ENCODE peak calls at places on chromosomes 4 and X, in six cellular contexts. One of them, this sample, is unnamed. For H3K9me3, the result is how much of the 10 kb centered on the place peaks cover.

GRCh38 chrX:14697453-14697852 is 168.1 kb downstream of the GLRA2 start:
- DNase-seq in PC-9: peak
- DNase-seq in aorta: no peak
- DNase-seq in right atrium auricular region: no peak
- DNase-seq in tibial nerve: no peak
- DNase-seq in GM23248: peak
- DNase-seq in this sample: peak

GRCh38 chrX:3603026-3603661 is 110.3 kb downstream of the PRKX start:
- DNase-seq in PC-9: no peak
- DNase-seq in aorta: no peak
- DNase-seq in right atrium auricular region: no peak
- DNase-seq in tibial nerve: no peak
- DNase-seq in GM23248: no peak
- DNase-seq in this sample: no peak

GRCh38 chr4:13980317-13980716 is 352.8 kb upstream of the BOD1L1 start:
- DNase-seq in PC-9: no peak
- DNase-seq in aorta: no peak
- DNase-seq in right atrium auricular region: no peak
- DNase-seq in tibial nerve: no peak
- DNase-seq in GM23248: peak
- DNase-seq in this sample: no peak

GRCh38 chr4:142727152-142727551 is 118.9 kb downstream of the INPP4B start:
- DNase-seq in PC-9: no peak
- DNase-seq in aorta: no peak
- DNase-seq in right atrium auricular region: no peak
- DNase-seq in tibial nerve: no peak
- DNase-seq in GM23248: no peak
- DNase-seq in this sample: no peak

GRCh38 chr4:151166662-151167061 is 67.2 kb downstream of the RPS3A start:
- DNase-seq in PC-9: no peak
- DNase-seq in aorta: no peak
- DNase-seq in right atrium auricular region: no peak
- DNase-seq in tibial nerve: no peak
- DNase-seq in GM23248: no peak
- DNase-seq in this sample: no peak

GRCh38 chr4:31097999-31098398 is 377.8 kb downstream of the PCDH7 start:
- DNase-seq in PC-9: no peak
- DNase-seq in aorta: no peak
- DNase-seq in right atrium auricular region: no peak
- DNase-seq in tibial nerve: no peak
- DNase-seq in GM23248: no peak
- DNase-seq in this sample: no peak

GRCh38 chr4:123364906-123365305 is 31.7 kb upstream of the SPRY1 start:
- DNase-seq in PC-9: no peak
- DNase-seq in aorta: no peak
- DNase-seq in right atrium auricular region: no peak
- DNase-seq in tibial nerve: no peak
- DNase-seq in GM23248: no peak
- DNase-seq in this sample: no peak

GRCh38 chrX:105375816-105376215 is 155.3 kb upstream of the TEX13A start:
- DNase-seq in PC-9: no peak
- DNase-seq in aorta: no peak
- DNase-seq in right atrium auricular region: no peak
- DNase-seq in tibial nerve: no peak
- DNase-seq in GM23248: no peak
- DNase-seq in this sample: peak

GRCh38 chr4:118099106-118099505 is 64.8 kb downstream of the NDST3 start:
- DNase-seq in PC-9: no peak
- DNase-seq in aorta: no peak
- DNase-seq in right atrium auricular region: no peak
- DNase-seq in tibial nerve: no peak
- DNase-seq in GM23248: no peak
- DNase-seq in this sample: no peak

GRCh38 chr4:22238742-22239141 is 277.1 kb downstream of the ADGRA3 start:
- DNase-seq in PC-9: no peak
- DNase-seq in aorta: no peak
- DNase-seq in right atrium auricular region: no peak
- DNase-seq in tibial nerve: no peak
- DNase-seq in GM23248: peak
- DNase-seq in this sample: no peak

GRCh38 chr4:1720163-1720983 is 750 bp downstream of the TMEM129 start:
- DNase-seq in PC-9: no peak
- DNase-seq in aorta: peak
- DNase-seq in right atrium auricular region: no peak
- DNase-seq in tibial nerve: no peak
- DNase-seq in GM23248: peak
- DNase-seq in this sample: peak

GRCh38 chr4:13092702-13093101 is 391.4 kb downstream of the RAB28 start:
- DNase-seq in PC-9: no peak
- DNase-seq in aorta: no peak
- DNase-seq in right atrium auricular region: peak
- DNase-seq in tibial nerve: no peak
- DNase-seq in GM23248: peak
- DNase-seq in this sample: peak

GRCh38 chrX:16023790-16024734 is 99.3 kb upstream of the GRPR start:
- DNase-seq in PC-9: peak
- DNase-seq in aorta: no peak
- DNase-seq in right atrium auricular region: no peak
- DNase-seq in tibial nerve: no peak
- DNase-seq in GM23248: peak
- DNase-seq in this sample: no peak

GRCh38 chr4:110540606-110541440 is 64.9 kb downstream of the ENPEP start:
- DNase-seq in PC-9: no peak
- DNase-seq in aorta: no peak
- DNase-seq in right atrium auricular region: no peak
- DNase-seq in tibial nerve: no peak
- DNase-seq in GM23248: peak
- DNase-seq in this sample: peak

GRCh38 chrX:154372612-154373022 is 1.8 kb downstream of the FLNA start:
- DNase-seq in PC-9: no peak
- DNase-seq in aorta: no peak
- DNase-seq in right atrium auricular region: no peak
- DNase-seq in tibial nerve: no peak
- DNase-seq in GM23248: peak
- DNase-seq in this sample: no peak

GRCh38 chr4:187178084-187178483 is 454.4 kb upstream of the FAT1 start:
- DNase-seq in PC-9: no peak
- DNase-seq in aorta: no peak
- DNase-seq in right atrium auricular region: no peak
- DNase-seq in tibial nerve: no peak
- DNase-seq in GM23248: no peak
- DNase-seq in this sample: no peak

GRCh38 chrX:46547857-46548256 is 2.6 kb upstream of the ZNF674 start:
- DNase-seq in PC-9: peak
- DNase-seq in aorta: no peak
- DNase-seq in right atrium auricular region: no peak
- DNase-seq in tibial nerve: no peak
- DNase-seq in GM23248: peak
- DNase-seq in this sample: peak

GRCh38 chrX:86830685-86831084 is 682.4 kb downstream of the DACH2 start:
- DNase-seq in PC-9: no peak
- DNase-seq in aorta: no peak
- DNase-seq in right atrium auricular region: no peak
- DNase-seq in tibial nerve: no peak
- DNase-seq in GM23248: no peak
- DNase-seq in this sample: no peak

GRCh38 chr4:174038481-174038880 is 245.0 kb downstream of the FBXO8 start:
- DNase-seq in PC-9: no peak
- DNase-seq in aorta: no peak
- DNase-seq in right atrium auricular region: no peak
- DNase-seq in tibial nerve: no peak
- DNase-seq in GM23248: peak
- DNase-seq in this sample: no peak

GRCh38 chr4:23401572-23401971 is 488.3 kb downstream of the PPARGC1A start:
- DNase-seq in PC-9: peak
- DNase-seq in aorta: no peak
- DNase-seq in right atrium auricular region: no peak
- DNase-seq in tibial nerve: no peak
- DNase-seq in GM23248: no peak
- DNase-seq in this sample: no peak

GRCh38 chr4:141275834-141276233 is 55.1 kb downstream of the ZNF330 start:
- DNase-seq in PC-9: no peak
- DNase-seq in aorta: no peak
- DNase-seq in right atrium auricular region: no peak
- DNase-seq in tibial nerve: no peak
- DNase-seq in GM23248: peak
- DNase-seq in this sample: no peak

GRCh38 chr4:150181536-150181935 is 103.3 kb downstream of the DCLK2 start:
- DNase-seq in PC-9: no peak
- DNase-seq in aorta: no peak
- DNase-seq in right atrium auricular region: no peak
- DNase-seq in tibial nerve: no peak
- DNase-seq in GM23248: peak
- DNase-seq in this sample: no peak

GRCh38 chr4:94941706-94942105 is 184.0 kb downstream of the BMPR1B start:
- DNase-seq in PC-9: no peak
- DNase-seq in aorta: no peak
- DNase-seq in right atrium auricular region: no peak
- DNase-seq in tibial nerve: no peak
- DNase-seq in GM23248: no peak
- DNase-seq in this sample: no peak

GRCh38 chrX:112913807-112914206 is 73.2 kb upstream of the AMOT start:
- DNase-seq in PC-9: no peak
- DNase-seq in aorta: no peak
- DNase-seq in right atrium auricular region: no peak
- DNase-seq in tibial nerve: no peak
- DNase-seq in GM23248: peak
- DNase-seq in this sample: no peak

GRCh38 chr4:129059028-129059427 is 34.3 kb downstream of the SCLT1 start:
- DNase-seq in PC-9: no peak
- DNase-seq in aorta: no peak
- DNase-seq in right atrium auricular region: no peak
- DNase-seq in tibial nerve: no peak
- DNase-seq in GM23248: no peak
- DNase-seq in this sample: no peak
- H3K9me3 ChIP-seq in PC-9: under half
- H3K9me3 ChIP-seq in aorta: under half
- H3K9me3 ChIP-seq in right atrium auricular region: half or more
- H3K9me3 ChIP-seq in tibial nerve: under half
- H3K9me3 ChIP-seq in GM23248: under half
- H3K9me3 ChIP-seq in this sample: under half

GRCh38 chr4:168632246-168632832 is 135.5 kb downstream of the PALLD start:
- DNase-seq in PC-9: no peak
- DNase-seq in aorta: no peak
- DNase-seq in right atrium auricular region: no peak
- DNase-seq in tibial nerve: no peak
- DNase-seq in GM23248: peak
- DNase-seq in this sample: no peak

GRCh38 chr4:168634276-168634802 is 137.5 kb downstream of the PALLD start:
- DNase-seq in PC-9: peak
- DNase-seq in aorta: no peak
- DNase-seq in right atrium auricular region: no peak
- DNase-seq in tibial nerve: no peak
- DNase-seq in GM23248: peak
- DNase-seq in this sample: peak

GRCh38 chr4:168633071-168633470 is 136.2 kb downstream of the PALLD start:
- DNase-seq in PC-9: no peak
- DNase-seq in aorta: no peak
- DNase-seq in right atrium auricular region: no peak
- DNase-seq in tibial nerve: no peak
- DNase-seq in GM23248: no peak
- DNase-seq in this sample: no peak

GRCh38 chr4:168631241-168632151 is 134.6 kb downstream of the PALLD start:
- DNase-seq in PC-9: peak
- DNase-seq in aorta: peak
- DNase-seq in right atrium auricular region: peak
- DNase-seq in tibial nerve: peak
- DNase-seq in GM23248: peak
- DNase-seq in this sample: peak

DNA sequence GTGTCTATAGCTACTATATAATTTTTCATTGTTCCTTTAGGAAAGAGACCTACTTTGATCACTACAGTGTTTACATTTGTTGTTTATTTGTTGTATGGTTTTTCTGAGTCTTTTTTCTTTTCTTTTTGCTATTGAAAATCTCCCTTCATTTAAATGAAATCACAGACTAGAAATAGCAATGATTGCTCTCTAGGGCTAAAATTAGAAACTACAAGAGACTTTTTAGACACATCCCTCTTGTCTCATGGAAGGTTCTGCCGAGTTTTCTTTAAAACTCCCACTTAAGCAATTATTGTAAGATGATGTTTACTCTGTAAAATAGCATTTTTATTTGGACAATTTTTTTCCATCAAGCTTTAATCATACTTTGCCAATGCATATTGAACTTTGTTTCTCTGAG is 136.6 kb downstream of the PALLD start:
- DNase-seq in PC-9: no peak
- DNase-seq in aorta: no peak
- DNase-seq in right atrium auricular region: no peak
- DNase-seq in tibial nerve: no peak
- DNase-seq in GM23248: no peak
- DNase-seq in this sample: no peak
- H3K4me3 ChIP-seq in PC-9: peak
- H3K4me3 ChIP-seq in aorta: peak
- H3K4me3 ChIP-seq in right atrium auricular region: peak
- H3K4me3 ChIP-seq in tibial nerve: no peak
- H3K4me3 ChIP-seq in GM23248: no peak
- H3K4me3 ChIP-seq in this sample: peak

GRCh38 chrX:144592036-144592435 is 655.3 kb upstream of the SPANXN1 start:
- DNase-seq in PC-9: no peak
- DNase-seq in aorta: no peak
- DNase-seq in right atrium auricular region: no peak
- DNase-seq in tibial nerve: no peak
- DNase-seq in GM23248: no peak
- DNase-seq in this sample: no peak

GRCh38 chrX:144586756-144587155 is 660.5 kb upstream of the SPANXN1 start:
- DNase-seq in PC-9: peak
- DNase-seq in aorta: no peak
- DNase-seq in right atrium auricular region: no peak
- DNase-seq in tibial nerve: no peak
- DNase-seq in GM23248: no peak
- DNase-seq in this sample: no peak
- H3K9me3 ChIP-seq in PC-9: under half
- H3K9me3 ChIP-seq in aorta: under half
- H3K9me3 ChIP-seq in right atrium auricular region: under half
- H3K9me3 ChIP-seq in tibial nerve: under half
- H3K9me3 ChIP-seq in GM23248: under half
- H3K9me3 ChIP-seq in this sample: under half

GRCh38 chr4:86487738-86488137 is 106.4 kb upstream of the PTPN13 start:
- DNase-seq in PC-9: no peak
- DNase-seq in aorta: no peak
- DNase-seq in right atrium auricular region: no peak
- DNase-seq in tibial nerve: no peak
- DNase-seq in GM23248: no peak
- DNase-seq in this sample: no peak

GRCh38 chr4:86484241-86484640 is 109.9 kb upstream of the PTPN13 start:
- DNase-seq in PC-9: no peak
- DNase-seq in aorta: no peak
- DNase-seq in right atrium auricular region: no peak
- DNase-seq in tibial nerve: no peak
- DNase-seq in GM23248: no peak
- DNase-seq in this sample: no peak

GRCh38 chr4:86482851-86483490 is 111.1 kb upstream of the PTPN13 start:
- DNase-seq in PC-9: no peak
- DNase-seq in aorta: no peak
- DNase-seq in right atrium auricular region: no peak
- DNase-seq in tibial nerve: no peak
- DNase-seq in GM23248: peak
- DNase-seq in this sample: peak

GRCh38 chr4:86481429-86481828 is 112.7 kb upstream of the PTPN13 start:
- DNase-seq in PC-9: no peak
- DNase-seq in aorta: no peak
- DNase-seq in right atrium auricular region: no peak
- DNase-seq in tibial nerve: no peak
- DNase-seq in GM23248: no peak
- DNase-seq in this sample: no peak

GRCh38 chr4:86482296-86482695 is 111.8 kb upstream of the PTPN13 start:
- DNase-seq in PC-9: no peak
- DNase-seq in aorta: no peak
- DNase-seq in right atrium auricular region: no peak
- DNase-seq in tibial nerve: no peak
- DNase-seq in GM23248: no peak
- DNase-seq in this sample: no peak
- H3K4me3 ChIP-seq in PC-9: no peak
- H3K4me3 ChIP-seq in aorta: no peak
- H3K4me3 ChIP-seq in right atrium auricular region: peak
- H3K4me3 ChIP-seq in tibial nerve: no peak
- H3K4me3 ChIP-seq in GM23248: no peak
- H3K4me3 ChIP-seq in this sample: no peak